ENCODE peak calls at places on chromosomes 1 and 21, in six cellular contexts. One of them, this sample, is unnamed.
A peak's percentile ranks its signal among the peaks of the same experiment; 100 is the strongest.

GRCh38 chr1:239125888-239126287 is 260.5 kb upstream of the CHRM3 start:
- DNase-seq in testis: no peak
- DNase-seq in ovary: no peak
- DNase-seq in K562: no peak
- DNase-seq in thoracic aorta: no peak
- DNase-seq in PC-3: no peak
- DNase-seq in this sample: no peak

GRCh38 chr1:10431065-10431730 is 965 bp downstream of the CENPS start:
- DNase-seq in testis: no peak
- DNase-seq in ovary: no peak
- DNase-seq in K562: peak; percentile 28
- DNase-seq in thoracic aorta: no peak
- DNase-seq in PC-3: peak; percentile 15
- DNase-seq in this sample: peak; percentile 22

GRCh38 chr1:93330617-93331016 is 15.1 kb upstream of the DR1 start:
- DNase-seq in testis: no peak
- DNase-seq in ovary: no peak
- DNase-seq in K562: no peak
- DNase-seq in thoracic aorta: no peak
- DNase-seq in PC-3: no peak
- DNase-seq in this sample: no peak

GRCh38 chr1:41578712-41579335 is 94.3 kb upstream of the EDN2 start:
- DNase-seq in testis: no peak
- DNase-seq in ovary: no peak
- DNase-seq in K562: peak; percentile 58
- DNase-seq in thoracic aorta: no peak
- DNase-seq in PC-3: peak; percentile 49
- DNase-seq in this sample: peak; percentile 24

GRCh38 chr1:18599096-18599495 is 31.6 kb upstream of the PAX7 start:
- DNase-seq in testis: no peak
- DNase-seq in ovary: no peak
- DNase-seq in K562: no peak
- DNase-seq in thoracic aorta: no peak
- DNase-seq in PC-3: no peak
- DNase-seq in this sample: no peak

GRCh38 chr1:160621633-160622413 is 25.0 kb downstream of the SLAMF1 start:
- DNase-seq in testis: no peak
- DNase-seq in ovary: no peak
- DNase-seq in K562: no peak
- DNase-seq in thoracic aorta: no peak
- DNase-seq in PC-3: no peak
- DNase-seq in this sample: no peak

GRCh38 chr1:11784993-11785769 is 20.6 kb downstream of the MTHFR start:
- DNase-seq in testis: peak; percentile 76
- DNase-seq in ovary: peak; percentile 76
- DNase-seq in K562: peak; percentile 94
- DNase-seq in thoracic aorta: no peak
- DNase-seq in PC-3: peak; percentile 61
- DNase-seq in this sample: peak; percentile 29

GRCh38 chr21:31618696-31619430 is 40.6 kb upstream of the SOD1 start:
- DNase-seq in testis: no peak
- DNase-seq in ovary: no peak
- DNase-seq in K562: no peak
- DNase-seq in thoracic aorta: no peak
- DNase-seq in PC-3: no peak
- DNase-seq in this sample: no peak

GRCh38 chr1:229199892-229200291 is 71.0 kb upstream of the RAB4A start:
- DNase-seq in testis: no peak
- DNase-seq in ovary: no peak
- DNase-seq in K562: no peak
- DNase-seq in thoracic aorta: no peak
- DNase-seq in PC-3: peak; percentile 12
- DNase-seq in this sample: no peak

GRCh38 chr21:36976882-36977651 is 10.6 kb upstream of the HLCS start:
- DNase-seq in testis: peak; percentile 36
- DNase-seq in ovary: peak; percentile 34
- DNase-seq in K562: peak; percentile 62
- DNase-seq in thoracic aorta: no peak
- DNase-seq in PC-3: peak; percentile 96
- DNase-seq in this sample: peak; percentile 66

GRCh38 chr1:66239834-66240233 is 294.1 kb upstream of the SGIP1 start:
- DNase-seq in testis: no peak
- DNase-seq in ovary: no peak
- DNase-seq in K562: peak; percentile 9
- DNase-seq in thoracic aorta: no peak
- DNase-seq in PC-3: no peak
- DNase-seq in this sample: no peak

GRCh38 chr1:155645648-155646047 is 35.6 kb downstream of the MSTO1 start:
- DNase-seq in testis: no peak
- DNase-seq in ovary: no peak
- DNase-seq in K562: no peak
- DNase-seq in thoracic aorta: no peak
- DNase-seq in PC-3: no peak
- DNase-seq in this sample: no peak

GRCh38 chr1:209622841-209623829 is 29.1 kb downstream of the LAMB3 start:
- DNase-seq in testis: no peak
- DNase-seq in ovary: no peak
- DNase-seq in K562: no peak
- DNase-seq in thoracic aorta: no peak
- DNase-seq in PC-3: no peak
- DNase-seq in this sample: no peak

GRCh38 chr1:33130297-33130696 is 49.3 kb downstream of the AZIN2 start:
- DNase-seq in testis: no peak
- DNase-seq in ovary: no peak
- DNase-seq in K562: no peak
- DNase-seq in thoracic aorta: no peak
- DNase-seq in PC-3: no peak
- DNase-seq in this sample: peak; percentile 91

GRCh38 chr1:230320804-230321203 is 105.3 kb downstream of the PGBD5 start:
- DNase-seq in testis: peak; percentile 43
- DNase-seq in ovary: no peak
- DNase-seq in K562: no peak
- DNase-seq in thoracic aorta: no peak
- DNase-seq in PC-3: no peak
- DNase-seq in this sample: peak; percentile 9

GRCh38 chr1:54105736-54106269 is 47.0 kb downstream of the CDCP2 start:
- DNase-seq in testis: no peak
- DNase-seq in ovary: no peak
- DNase-seq in K562: no peak
- DNase-seq in thoracic aorta: no peak
- DNase-seq in PC-3: no peak
- DNase-seq in this sample: no peak

DNA sequence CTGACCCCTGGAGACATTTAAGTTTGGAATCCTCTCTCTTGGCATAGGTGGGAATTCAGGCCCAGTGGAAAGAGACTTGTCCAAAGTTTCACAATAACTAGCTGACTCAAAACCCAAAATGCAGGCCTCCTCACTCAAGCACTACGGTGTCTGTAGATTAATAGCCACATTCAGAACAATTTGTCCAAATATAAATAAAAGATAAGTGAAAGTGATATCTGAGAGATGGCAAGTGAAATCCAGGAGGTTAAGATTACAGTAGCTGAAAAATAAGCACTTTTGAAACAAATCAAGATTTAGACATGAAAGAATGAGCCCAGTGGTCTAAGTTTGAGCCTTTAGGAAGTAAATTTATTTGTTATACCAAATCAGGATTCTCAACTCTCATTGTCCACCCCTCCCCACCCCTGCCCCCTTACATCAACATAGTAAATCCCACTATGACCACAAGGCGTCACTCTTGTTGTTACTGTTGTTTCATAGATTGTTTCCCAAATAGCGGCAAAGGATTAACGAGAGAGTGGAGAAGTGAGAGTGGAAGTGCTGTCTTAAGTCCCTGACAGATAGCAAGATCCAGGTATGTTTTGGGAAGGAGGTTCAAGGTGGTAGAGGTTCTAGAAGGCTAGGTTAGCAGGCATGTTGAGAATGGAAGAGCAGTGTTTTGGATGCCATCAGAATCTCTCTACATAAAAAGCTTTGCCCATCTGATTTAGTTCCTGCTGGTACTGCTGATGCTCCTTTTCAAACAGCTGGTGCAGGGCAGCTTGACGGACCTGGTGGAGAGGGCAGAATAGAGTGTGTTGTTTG is 7.1 kb upstream of the TPM3 start:
- DNase-seq in testis: peak; percentile 72
- DNase-seq in ovary: no peak
- DNase-seq in K562: peak; percentile 75
- DNase-seq in thoracic aorta: peak; percentile 24
- DNase-seq in PC-3: peak; percentile 84
- DNase-seq in this sample: peak; percentile 71
- H3K4me3 ChIP-seq in testis: no peak overlapping the region
- H3K4me3 ChIP-seq in ovary: no peak overlapping the region
- H3K4me3 ChIP-seq in K562: no peak overlapping the region
- H3K4me3 ChIP-seq in thoracic aorta: peak overlapping the region; percentile 37
- H3K4me3 ChIP-seq in PC-3: peak overlapping the region; percentile 29
- H3K4me3 ChIP-seq in this sample: no peak overlapping the region

DNA sequence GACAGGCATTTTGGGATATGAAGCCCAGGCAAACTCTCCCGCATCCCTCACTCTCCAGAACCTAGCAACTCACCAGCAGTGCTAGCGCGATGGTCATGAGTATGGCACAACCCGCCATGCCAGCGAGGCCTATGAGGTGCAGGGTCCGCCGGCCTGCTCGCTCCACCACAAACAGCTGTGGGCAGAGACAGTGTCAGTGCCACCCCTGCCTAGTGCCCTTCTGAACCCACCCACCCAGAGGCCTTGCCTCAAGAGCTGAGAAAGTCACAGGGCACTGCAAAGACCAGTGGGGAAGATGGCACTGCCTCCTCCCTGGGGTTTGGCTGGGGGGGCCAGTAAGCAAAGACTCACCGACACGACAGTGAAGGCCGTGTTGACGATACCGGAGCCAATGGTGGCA is 29.8 kb downstream of the SLC2A1 start:
- DNase-seq in testis: no peak
- DNase-seq in ovary: no peak
- DNase-seq in K562: no peak
- DNase-seq in thoracic aorta: no peak
- DNase-seq in PC-3: no peak
- DNase-seq in this sample: no peak
- H3K36me3 ChIP-seq in testis: no peaks in the 10 kb centered on the region
- H3K36me3 ChIP-seq in ovary: no peaks in the 10 kb centered on the region
- H3K36me3 ChIP-seq in K562: peaks cover 86% of the 10 kb centered on the region
- H3K36me3 ChIP-seq in thoracic aorta: peaks cover 36% of the 10 kb centered on the region
- H3K36me3 ChIP-seq in PC-3: peaks cover 76% of the 10 kb centered on the region
- H3K36me3 ChIP-seq in this sample: peaks cover 52% of the 10 kb centered on the region

GRCh38 chr1:31571340-31572295 is 4.7 kb upstream of the TINAGL1 start:
- DNase-seq in testis: peak; percentile 9
- DNase-seq in ovary: no peak
- DNase-seq in K562: no peak
- DNase-seq in thoracic aorta: no peak
- DNase-seq in PC-3: no peak
- DNase-seq in this sample: no peak
- H3K4me3 ChIP-seq in testis: no peak overlapping the region
- H3K4me3 ChIP-seq in ovary: no peak overlapping the region
- H3K4me3 ChIP-seq in K562: no peak overlapping the region
- H3K4me3 ChIP-seq in thoracic aorta: no peak overlapping the region
- H3K4me3 ChIP-seq in PC-3: no peak overlapping the region
- H3K4me3 ChIP-seq in this sample: no peak overlapping the region

GRCh38 chr1:21874778-21875547 is 62.1 kb downstream of the HSPG2 start:
- DNase-seq in testis: no peak
- DNase-seq in ovary: no peak
- DNase-seq in K562: no peak
- DNase-seq in thoracic aorta: no peak
- DNase-seq in PC-3: no peak
- DNase-seq in this sample: no peak
- H3K36me3 ChIP-seq in testis: no peaks in the 10 kb centered on the region
- H3K36me3 ChIP-seq in ovary: no peaks in the 10 kb centered on the region
- H3K36me3 ChIP-seq in K562: peaks cover 90% of the 10 kb centered on the region
- H3K36me3 ChIP-seq in thoracic aorta: peaks cover 88% of the 10 kb centered on the region
- H3K36me3 ChIP-seq in PC-3: no peaks in the 10 kb centered on the region
- H3K36me3 ChIP-seq in this sample: peaks cover 62% of the 10 kb centered on the region